ENCODE peak calls at places on chromosomes 16 and 17, in seven cellular contexts. O is lower lobe of right lung; N is endothelial cell of umbilical vein; J is naive thymus-derived CD4-positive, alpha-beta T cell; H is colonic mucosa; K is neural progenitor cell; I is iPS DF 6.9. Z is an unnamed sample.

GRCh38 chr17:63999680-64000531 is 1.8 kb downstream of the PRR29 start:
- DNase-seq in I (no peak), O (no peak), K (peak; percentile 3), N (no peak), H (no peak), J (no peak), Z (no peak)

GRCh38 chr16:26161461-26162180 is 469.9 kb downstream of the HS3ST4 start:
- DNase-seq in I (no peak), K (peak; percentile 54), N (no peak), O (no peak), J (no peak), H (no peak), Z (no peak)

GRCh38 chr17:34173221-34173620 is 81.9 kb upstream of the CCL2 start:
- DNase-seq in I (no peak), H (no peak), J (no peak), O (no peak), K (no peak), N (no peak), Z (no peak)

GRCh38 chr16:14070877-14071575 is at the start of gene MRTFB:
- DNase-seq in N (peak; percentile 70), I (peak; percentile 54), J (peak; percentile 81), K (peak; percentile 95), O (peak; percentile 84), H (peak; percentile 88), Z (peak; percentile 40)

GRCh38 chr16:4664538-4665418 is 28.6 kb upstream of the NUDT16L1 start:
- DNase-seq in O (peak; percentile 78), K (no peak), N (no peak), I (no peak), J (peak; percentile 68), H (peak; percentile 87), Z (no peak)

GRCh38 chr17:39204245-39204644 is 4.2 kb downstream of the RPL19 start:
- DNase-seq in H (no peak), I (no peak), N (no peak), J (no peak), K (no peak), O (no peak), Z (no peak)

GRCh38 chr16:83137326-83137770 is 510.6 kb downstream of the CDH13 start:
- DNase-seq in O (no peak), J (no peak), K (peak; percentile 63), N (no peak), I (no peak), H (peak; percentile 27), Z (peak; percentile 75)

GRCh38 chr17:41338961-41339485 is 11.6 kb downstream of the KRT33A start:
- DNase-seq in I (no peak), K (no peak), H (no peak), O (no peak), N (no peak), J (peak; percentile 88), Z (no peak)

GRCh38 chr17:75849304-75849695 is 5.1 kb upstream of the UNC13D start:
- DNase-seq in I (no peak), H (no peak), N (no peak), K (no peak), J (no peak), O (no peak), Z (no peak)

GRCh38 chr17:27621557-27621956 is 9.4 kb upstream of the LGALS9 start:
- DNase-seq in O (no peak), H (no peak), K (peak; percentile 15), I (no peak), J (no peak), N (no peak), Z (no peak)

GRCh38 chr17:57830880-57831279 is 19.0 kb downstream of the MRPS23 start:
- DNase-seq in N (no peak), K (no peak), J (no peak), I (no peak), O (no peak), H (no peak), Z (no peak)

GRCh38 chr16:2190002-2190658 is 6.3 kb downstream of the CASKIN1 start:
- DNase-seq in I (no peak), H (no peak), J (no peak), O (no peak), N (no peak), K (no peak), Z (no peak)

GRCh38 chr16:69112285-69113129 is 7.1 kb downstream of the HAS3 start:
- DNase-seq in I (no peak), H (peak; percentile 64), N (peak; percentile 52), J (no peak), K (peak; percentile 84), O (peak; percentile 75), Z (peak; percentile 43)

GRCh38 chr17:70775667-70776066 is 606.3 kb downstream of the KCNJ2 start:
- DNase-seq in I (no peak), H (no peak), N (no peak), O (no peak), K (no peak), J (no peak), Z (no peak)

GRCh38 chr17:32111141-32111771 is 31.0 kb upstream of the RHOT1 start:
- DNase-seq in N (peak; percentile 75), I (no peak), J (peak; percentile 48), K (peak; percentile 60), H (peak; percentile 39), O (no peak), Z (peak; percentile 87)

GRCh38 chr16:69542974-69543373 is 22.8 kb upstream of the NFAT5 start:
- DNase-seq in I (no peak), K (no peak), J (no peak), H (no peak), O (no peak), N (no peak), Z (no peak)

GRCh38 chr17:9802294-9802693 is 10.9 kb upstream of the DHRS7C start:
- DNase-seq in O (no peak), K (no peak), N (no peak), I (no peak), H (no peak), J (no peak), Z (peak; percentile 1)

GRCh38 chr17:67181825-67182224 is 63.2 kb downstream of the HELZ start:
- DNase-seq in K (no peak), O (no peak), N (no peak), I (no peak), H (no peak), J (no peak), Z (no peak)

DNA sequence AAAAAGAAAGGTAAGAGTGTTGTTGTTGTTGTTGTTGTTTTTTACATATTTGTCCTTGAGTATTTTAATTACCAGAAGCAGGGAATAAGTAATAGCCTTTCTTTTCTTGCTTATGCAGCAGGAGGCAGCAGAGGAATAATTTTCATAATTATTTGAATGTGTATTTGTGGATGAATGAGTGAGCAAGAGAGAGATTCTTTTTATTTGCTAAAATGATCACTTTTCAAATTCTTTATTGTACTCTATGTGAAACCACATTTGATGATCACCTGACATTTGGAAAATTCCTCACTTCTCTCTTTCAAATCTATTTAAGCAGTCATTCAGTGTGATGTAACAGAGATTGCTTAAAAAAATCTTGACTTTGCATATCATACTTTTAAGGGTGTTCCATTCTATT is 223.6 kb downstream of the BCAS3 start:
- DNase-seq in J (no peak), O (no peak), K (no peak), H (no peak), N (no peak), I (no peak), Z (no peak)
- H3K27ac ChIP-seq in J (no peak overlapping the region), O (no peak overlapping the region), K (no peak overlapping the region), H (no peak overlapping the region), N (no peak overlapping the region), I (no peak overlapping the region), Z (peak overlapping the region; percentile 90)

GRCh38 chr17:48610282-48611211 is at the start of gene HOXB7:
- DNase-seq in K (no peak), H (peak; percentile 91), J (no peak), I (no peak), O (peak; percentile 67), N (peak; percentile 79), Z (no peak)

GRCh38 chr17:48608494-48608834 is 2.4 kb downstream of the HOXB7 start:
- DNase-seq in K (no peak), I (no peak), J (no peak), H (no peak), N (no peak), O (no peak), Z (no peak)

GRCh38 chr17:48611213-48611612 is 396 bp upstream of the HOXB7 start:
- DNase-seq in O (no peak), K (no peak), N (no peak), I (no peak), J (no peak), H (no peak), Z (no peak)

GRCh38 chr17:48608921-48609505 is 1.8 kb downstream of the HOXB7 start:
- DNase-seq in N (no peak), K (no peak), O (no peak), H (no peak), I (no peak), J (no peak), Z (no peak)

GRCh38 chr17:48609754-48610281 is 999 bp downstream of the HOXB7 start:
- DNase-seq in K (no peak), I (no peak), H (no peak), J (no peak), N (no peak), O (no peak), Z (no peak)
- H3K27me3 ChIP-seq in K (peaks cover 100% of the 10 kb centered on the region), I (peaks cover 94% of the 10 kb centered on the region), H (peaks cover 8% of the 10 kb centered on the region), J (peaks cover 3% of the 10 kb centered on the region), N (peaks cover 1% of the 10 kb centered on the region), O (peaks cover 99% of the 10 kb centered on the region), Z (peaks cover 88% of the 10 kb centered on the region)

DNA sequence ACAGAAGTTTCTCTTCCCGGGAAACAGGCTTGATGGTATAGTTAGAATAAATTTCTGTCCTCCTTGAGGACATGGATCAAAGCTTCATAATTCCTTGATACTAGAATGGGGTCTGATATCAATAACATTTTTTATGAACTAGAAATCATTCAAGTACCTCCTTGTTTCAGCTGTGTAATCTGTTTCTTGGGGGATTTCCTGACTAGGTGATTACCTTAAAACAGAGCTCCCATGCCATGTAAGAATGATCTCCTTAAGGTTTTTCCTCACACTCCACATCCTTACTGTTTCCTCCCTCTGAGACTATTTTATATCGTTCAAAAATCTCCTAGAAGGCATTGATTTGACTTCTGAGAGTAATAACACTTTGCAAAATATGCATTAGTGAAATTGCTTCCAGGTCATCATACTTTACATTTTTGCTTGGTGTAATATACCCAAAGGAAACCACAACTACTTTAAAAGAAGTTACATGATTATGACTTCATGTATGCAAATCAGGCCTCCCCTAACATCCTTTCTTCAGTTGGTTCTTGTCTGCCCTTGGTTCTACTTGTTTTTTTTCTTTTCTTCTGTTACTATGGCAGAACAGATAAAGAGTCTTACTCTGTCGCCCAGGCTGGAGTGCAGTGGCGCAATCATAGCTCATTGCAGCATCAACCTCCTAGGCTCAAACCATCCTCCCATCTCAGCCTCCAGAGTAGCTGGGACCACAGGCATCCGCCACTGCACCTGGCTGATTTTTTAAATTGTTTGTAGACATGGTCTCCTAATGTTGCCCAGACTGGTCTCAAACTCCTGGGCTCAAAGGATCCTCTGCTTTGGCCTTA is 388.8 kb downstream of the ZFHX3 start:
- DNase-seq in J (no peak), H (no peak), I (no peak), N (no peak), O (no peak), K (no peak), Z (no peak)
- H3K27ac ChIP-seq in J (no peak overlapping the region), H (no peak overlapping the region), I (no peak overlapping the region), N (no peak overlapping the region), O (no peak overlapping the region), K (no peak overlapping the region), Z (no peak overlapping the region)

GRCh38 chr17:49567104-49567521 is 8.6 kb upstream of the NXPH3 start:
- DNase-seq in K (no peak), N (no peak), I (no peak), J (no peak), O (peak; percentile 43), H (no peak), Z (no peak)
- H3K27me3 ChIP-seq in K (peaks cover 53% of the 10 kb centered on the region), N (peaks cover 6% of the 10 kb centered on the region), I (no peaks in the 10 kb centered on the region), J (no peaks in the 10 kb centered on the region), O (no peaks in the 10 kb centered on the region), H (no peaks in the 10 kb centered on the region), Z (peaks cover 6% of the 10 kb centered on the region)

Z was measured in brain microvascular endothelial cell.